ENCODE peak calls at places on chromosome 7, in four cellular contexts. B, K, Q and G are unnamed samples.

GRCh38 chr7:101527844-101528667 is 101.0 kb downstream of the MYL10 start:
- DNase-seq in B (no peak), K (no peak), Q (no peak), G (no peak)

GRCh38 chr7:158371856-158372255 is 215.8 kb downstream of the PTPRN2 start:
- DNase-seq in B (no peak), K (no peak), Q (no peak), G (no peak)

GRCh38 chr7:44213872-44214595 is 13.3 kb downstream of the YKT6 start:
- DNase-seq in B (peak), K (peak), Q (peak), G (peak)

GRCh38 chr7:325051-325798 is 35.3 kb downstream of the FOXL3 start:
- DNase-seq in B (no peak), K (no peak), Q (no peak), G (no peak)

GRCh38 chr7:158546626-158547025 is 41.0 kb downstream of the PTPRN2 start:
- DNase-seq in B (no peak), K (no peak), Q (no peak), G (no peak)

GRCh38 chr7:13312327-13312726 is 624.9 kb downstream of the ARL4A start:
- DNase-seq in B (peak), K (peak), Q (peak), G (no peak)

GRCh38 chr7:73822319-73823173 is 8.2 kb upstream of the CLDN4 start:
- DNase-seq in B (no peak), K (no peak), Q (peak), G (peak)

GRCh38 chr7:12257582-12257981 is 46.5 kb downstream of the TMEM106B start:
- DNase-seq in B (no peak), K (no peak), Q (peak), G (no peak)

GRCh38 chr7:75732764-75733630 is 5.7 kb downstream of the HIP1 start:
- DNase-seq in B (no peak), K (no peak), Q (peak), G (no peak)

GRCh38 chr7:154409703-154410311 is 357.6 kb downstream of the DPP6 start:
- DNase-seq in B (no peak), K (peak), Q (peak), G (peak)

GRCh38 chr7:92634125-92634710 is 44.0 kb upstream of the FAM133B start:
- DNase-seq in B (no peak), K (no peak), Q (peak), G (no peak)

GRCh38 chr7:129771928-129772479 is 160.5 kb downstream of the NRF1 start:
- DNase-seq in B (peak), K (no peak), Q (no peak), G (no peak)

GRCh38 chr7:149773446-149774236 is at the start of gene ZNF467:
- DNase-seq in B (no peak), K (no peak), Q (peak), G (peak)

GRCh38 chr7:125201002-125201401 is 271.4 kb upstream of the POT1 start:
- DNase-seq in B (no peak), K (no peak), Q (no peak), G (no peak)

GRCh38 chr7:126700807-126701604 is 551.7 kb downstream of the GRM8 start:
- DNase-seq in B (peak), K (no peak), Q (peak), G (no peak)

GRCh38 chr7:128453836-128454804 is 1.6 kb upstream of the HILPDA start:
- DNase-seq in B (peak), K (peak), Q (no peak), G (peak)

GRCh38 chr7:68438016-68438415 is 1160.3 kb upstream of the AUTS2 start:
- DNase-seq in B (no peak), K (no peak), Q (no peak), G (no peak)

GRCh38 chr7:43639858-43640491 is 57.1 kb downstream of the STK17A start:
- DNase-seq in B (no peak), K (no peak), Q (no peak), G (no peak)

DNA sequence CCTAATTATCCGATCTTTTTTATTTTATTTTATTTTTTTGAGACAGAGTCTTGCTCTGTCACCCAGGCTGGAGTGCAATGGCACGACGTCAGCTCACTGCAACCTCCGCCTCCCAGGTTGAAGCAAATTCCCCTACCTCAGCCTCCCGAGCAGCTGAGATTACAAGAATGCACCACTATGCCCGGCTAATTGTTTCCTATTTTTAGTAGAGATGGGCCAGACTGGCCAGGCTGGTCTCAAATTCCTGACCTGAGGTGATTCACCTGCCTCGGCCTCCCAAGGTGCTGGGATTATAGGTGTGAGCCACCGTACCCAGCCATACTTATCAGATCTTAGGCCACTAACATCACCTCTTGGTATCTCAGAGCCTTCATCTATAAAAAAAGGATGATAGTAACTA is 4.9 kb downstream of the SLC25A13 start:
- DNase-seq in B (no peak), K (no peak), Q (no peak), G (no peak)
- TF ChIP-seq SP1 in B (no peak), K (no peak), Q (no peak), G (no peak)

DNA sequence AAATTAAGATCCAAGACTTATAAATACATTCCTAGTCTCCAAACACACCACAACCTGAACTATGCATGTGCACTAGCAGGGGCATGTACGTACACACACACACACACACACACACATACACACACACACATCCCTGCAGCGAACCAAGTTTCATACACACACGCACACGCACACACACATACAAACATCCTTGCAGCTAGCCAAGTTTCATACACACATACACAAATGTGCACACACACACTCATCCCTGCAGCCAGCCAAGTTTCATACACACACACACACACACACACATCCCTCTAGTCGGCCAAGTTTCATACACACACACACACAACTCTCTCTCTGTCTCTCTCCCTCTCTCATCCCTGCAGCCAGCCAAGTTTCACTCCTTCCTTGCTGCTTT is 82.7 kb upstream of the WIPF3 start:
- DNase-seq in B (no peak), K (no peak), Q (peak), G (no peak)
- TF ChIP-seq SP1 in B (no peak), K (no peak), Q (no peak), G (no peak)

GRCh38 chr7:137539111-137539715 is 195.7 kb upstream of the PTN start:
- DNase-seq in B (no peak), K (no peak), Q (no peak), G (no peak)
- TF ChIP-seq SP1 in B (no peak), K (no peak), Q (no peak), G (no peak)

GRCh38 chr7:66839814-66840213 is 81.2 kb upstream of the TMEM248 start:
- DNase-seq in B (no peak), K (no peak), Q (no peak), G (no peak)

GRCh38 chr7:66837007-66837406 is 84.0 kb upstream of the TMEM248 start:
- DNase-seq in B (peak), K (peak), Q (peak), G (no peak)

GRCh38 chr7:66840316-66840715 is 80.7 kb upstream of the TMEM248 start:
- DNase-seq in B (no peak), K (no peak), Q (no peak), G (no peak)

GRCh38 chr7:66841898-66842297 is 79.1 kb upstream of the TMEM248 start:
- DNase-seq in B (no peak), K (no peak), Q (no peak), G (no peak)

GRCh38 chr7:66837661-66838060 is 83.4 kb upstream of the TMEM248 start:
- DNase-seq in B (no peak), K (no peak), Q (no peak), G (no peak)
- TF ChIP-seq SP1 in B (no peak), K (no peak), Q (no peak), G (no peak)

GRCh38 chr7:95723583-95724180 is 48.7 kb upstream of the DYNC1I1 start:
- DNase-seq in B (peak), K (peak), Q (peak), G (peak)
- TF ChIP-seq SP1 in B (no peak), K (no peak), Q (no peak), G (no peak)